ENCODE peak calls at places on chromosomes 13 and 19, in eight cellular contexts. F, X, R, I, Z, Y, G and K are unnamed samples.

GRCh38 chr19:32097620-32098019 is 247.8 kb upstream of the ZNF507 start:
- DNase-seq in F (no peak), X (no peak), R (no peak), I (no peak), Z (no peak), Y (no peak), G (no peak), K (no peak)

GRCh38 chr19:35666251-35666913 is at the start of gene UPK1A:
- DNase-seq in F (no peak), X (no peak), R (no peak), I (no peak), Z (no peak), Y (no peak), G (no peak), K (no peak)

GRCh38 chr19:18785179-18786124 is 5.7 kb downstream of the COMP start:
- DNase-seq in F (peak), X (peak), R (peak), I (peak), Z (peak), Y (peak), G (peak), K (peak)

GRCh38 chr19:3479819-3480215 is 508 bp downstream of the SMIM24 start:
- DNase-seq in F (no peak), X (no peak), R (no peak), I (no peak), Z (peak), Y (no peak), G (no peak), K (peak)

GRCh38 chr13:73715114-73715909 is 418.9 kb downstream of the KLF12 start:
- DNase-seq in F (no peak), X (no peak), R (no peak), I (no peak), Z (no peak), Y (no peak), G (peak), K (peak)

GRCh38 chr13:60577761-60578160 is 180.7 kb downstream of the TDRD3 start:
- DNase-seq in F (no peak), X (no peak), R (no peak), I (no peak), Z (no peak), Y (no peak), G (no peak), K (no peak)

GRCh38 chr19:45514376-45515051 is 7.2 kb downstream of the VASP start:
- DNase-seq in F (no peak), X (no peak), R (no peak), I (no peak), Z (no peak), Y (no peak), G (peak), K (no peak)

GRCh38 chr13:22012676-22013075 is 341.8 kb downstream of the FGF9 start:
- DNase-seq in F (no peak), X (no peak), R (no peak), I (no peak), Z (no peak), Y (no peak), G (no peak), K (no peak)

GRCh38 chr19:38932425-38933179 is 1.9 kb downstream of the MRPS12 start:
- DNase-seq in F (no peak), X (no peak), R (no peak), I (peak), Z (peak), Y (no peak), G (no peak), K (peak)

GRCh38 chr19:7690779-7691258 is 10.2 kb downstream of the TRAPPC5 start:
- DNase-seq in F (no peak), X (no peak), R (no peak), I (no peak), Z (no peak), Y (no peak), G (no peak), K (no peak)

GRCh38 chr13:24858953-24859352 is 95.0 kb downstream of the RNF17 start:
- DNase-seq in F (no peak), X (no peak), R (no peak), I (no peak), Z (no peak), Y (no peak), G (no peak), K (no peak)

GRCh38 chr13:50829896-50830295 is 13.6 kb downstream of the DLEU7 start:
- DNase-seq in F (no peak), X (no peak), R (no peak), I (no peak), Z (no peak), Y (no peak), G (no peak), K (peak)

GRCh38 chr13:50911051-50911690 is 1.6 kb downstream of the RNASEH2B start:
- DNase-seq in F (no peak), X (no peak), R (no peak), I (peak), Z (no peak), Y (no peak), G (no peak), K (peak)

GRCh38 chr19:4841366-4841704 is 9.8 kb upstream of the TICAM1 start:
- DNase-seq in F (no peak), X (no peak), R (no peak), I (no peak), Z (no peak), Y (no peak), G (no peak), K (no peak)

GRCh38 chr19:3047307-3048189 is 14.7 kb downstream of the TLE5 start:
- DNase-seq in F (peak), X (peak), R (peak), I (peak), Z (peak), Y (peak), G (no peak), K (peak)

GRCh38 chr13:45658586-45659235 is 43.2 kb upstream of the ERICH6B start:
- DNase-seq in F (no peak), X (no peak), R (no peak), I (no peak), Z (no peak), Y (no peak), G (no peak), K (peak)

GRCh38 chr13:109786457-109787134 is at the start of gene IRS2:
- DNase-seq in F (peak), X (peak), R (peak), I (peak), Z (peak), Y (peak), G (peak), K (peak)

GRCh38 chr13:28357247-28357825 is 137.6 kb downstream of the FLT1 start:
- DNase-seq in F (no peak), X (no peak), R (no peak), I (peak), Z (no peak), Y (no peak), G (no peak), K (no peak)

GRCh38 chr19:30085394-30085793 is 143.4 kb downstream of the URI1 start:
- DNase-seq in F (no peak), X (no peak), R (no peak), I (no peak), Z (peak), Y (no peak), G (no peak), K (no peak)

GRCh38 chr13:48527955-48528354 is 4.9 kb downstream of the RCBTB2 start:
- DNase-seq in F (no peak), X (no peak), R (no peak), I (no peak), Z (no peak), Y (no peak), G (no peak), K (no peak)

GRCh38 chr13:48531416-48532145 is 1.3 kb downstream of the RCBTB2 start:
- DNase-seq in F (no peak), X (no peak), R (no peak), I (no peak), Z (no peak), Y (no peak), G (peak), K (peak)

GRCh38 chr13:48530833-48531232 is 2.0 kb downstream of the RCBTB2 start:
- DNase-seq in F (no peak), X (no peak), R (no peak), I (no peak), Z (no peak), Y (no peak), G (peak), K (no peak)

GRCh38 chr13:48526269-48526668 is 6.6 kb downstream of the RCBTB2 start:
- DNase-seq in F (no peak), X (no peak), R (no peak), I (no peak), Z (no peak), Y (no peak), G (no peak), K (no peak)

DNA sequence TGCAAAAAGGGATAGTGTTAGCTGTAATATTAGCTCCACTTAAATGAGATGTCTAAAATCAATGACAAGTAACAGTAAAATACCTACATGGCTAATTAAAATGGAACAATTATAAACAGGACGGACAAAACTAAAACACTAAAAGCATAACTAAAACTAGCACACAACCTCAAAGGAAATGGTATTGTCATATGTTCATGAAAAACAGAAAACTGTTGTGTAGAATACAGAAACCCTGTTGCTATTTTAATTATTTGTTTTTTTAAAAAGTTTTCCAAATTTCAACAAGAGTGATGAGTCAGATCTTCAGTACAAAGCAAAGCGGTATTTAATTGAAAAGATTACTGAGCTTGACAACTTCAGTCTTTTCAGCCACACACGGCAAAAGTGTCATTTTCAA is 4.2 kb downstream of the RCBTB2 start:
- DNase-seq in F (no peak), X (no peak), R (no peak), I (no peak), Z (no peak), Y (no peak), G (peak), K (no peak)
- H3K4me3 ChIP-seq in F (no peak), X (peak), R (no peak), I (no peak), Z (no peak), Y (no peak), G (no peak), K (no peak)

GRCh38 chr19:50155520-50156109 is 7.5 kb downstream of the IZUMO2 start:
- DNase-seq in F (no peak), X (no peak), R (no peak), I (no peak), Z (peak), Y (no peak), G (no peak), K (no peak)
- TF ChIP-seq CTCF in F (peak), X (no peak), R (no peak), I (no peak), Z (peak), Y (no peak), G (peak), K (no peak)

DNA sequence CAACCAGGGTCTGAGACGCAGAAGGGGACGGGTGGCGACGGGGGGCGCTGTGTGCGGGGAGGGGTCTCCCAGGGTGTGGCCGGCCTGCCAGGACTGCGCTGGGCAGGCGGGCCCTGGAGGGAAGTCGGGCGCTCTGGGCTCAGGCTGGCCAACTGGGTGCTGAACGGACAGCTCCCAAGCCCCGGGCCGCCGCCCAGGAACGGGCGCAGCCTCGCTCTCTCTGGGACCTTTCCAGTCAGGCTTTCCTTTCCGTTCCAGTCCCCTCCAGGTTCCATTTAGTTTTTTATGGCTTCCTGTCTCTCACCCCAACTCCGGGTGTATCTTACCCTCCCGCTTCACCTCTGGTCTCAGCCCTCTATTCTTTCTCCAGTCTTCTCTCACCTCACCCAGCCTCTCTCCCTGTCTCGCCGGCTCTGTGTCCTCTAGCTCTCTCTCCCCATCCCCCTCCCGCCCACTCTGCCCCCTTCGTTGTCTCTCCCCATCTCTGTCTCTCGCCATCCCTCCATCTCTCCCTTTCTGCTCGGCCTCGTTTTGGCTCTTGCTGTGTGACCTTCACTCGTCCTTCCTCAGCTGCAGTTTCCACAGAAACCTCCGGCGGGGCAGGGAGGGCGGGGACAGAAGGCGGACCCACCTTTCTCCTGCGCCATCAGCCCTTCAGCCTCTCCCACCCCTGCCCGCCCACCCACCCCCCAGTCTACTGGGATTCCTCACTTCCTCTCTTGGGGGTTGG is 3.3 kb upstream of the ATP1A3 start:
- DNase-seq in F (peak), X (peak), R (no peak), I (no peak), Z (peak), Y (no peak), G (no peak), K (peak)
- H3K4me3 ChIP-seq in F (no peak), X (no peak), R (no peak), I (no peak), Z (peak), Y (no peak), G (no peak), K (no peak)

GRCh38 chr13:35964764-35965163 is 166.4 kb downstream of the DCLK1 start:
- DNase-seq in F (no peak), X (no peak), R (no peak), I (peak), Z (no peak), Y (no peak), G (no peak), K (peak)

GRCh38 chr13:35961002-35961401 is 170.2 kb downstream of the DCLK1 start:
- DNase-seq in F (no peak), X (no peak), R (no peak), I (no peak), Z (no peak), Y (no peak), G (no peak), K (peak)

GRCh38 chr13:35957996-35958395 is 173.2 kb downstream of the DCLK1 start:
- DNase-seq in F (no peak), X (no peak), R (no peak), I (no peak), Z (no peak), Y (no peak), G (no peak), K (no peak)

GRCh38 chr13:35963982-35964665 is 167.1 kb downstream of the DCLK1 start:
- DNase-seq in F (no peak), X (no peak), R (no peak), I (peak), Z (no peak), Y (no peak), G (no peak), K (no peak)

DNA sequence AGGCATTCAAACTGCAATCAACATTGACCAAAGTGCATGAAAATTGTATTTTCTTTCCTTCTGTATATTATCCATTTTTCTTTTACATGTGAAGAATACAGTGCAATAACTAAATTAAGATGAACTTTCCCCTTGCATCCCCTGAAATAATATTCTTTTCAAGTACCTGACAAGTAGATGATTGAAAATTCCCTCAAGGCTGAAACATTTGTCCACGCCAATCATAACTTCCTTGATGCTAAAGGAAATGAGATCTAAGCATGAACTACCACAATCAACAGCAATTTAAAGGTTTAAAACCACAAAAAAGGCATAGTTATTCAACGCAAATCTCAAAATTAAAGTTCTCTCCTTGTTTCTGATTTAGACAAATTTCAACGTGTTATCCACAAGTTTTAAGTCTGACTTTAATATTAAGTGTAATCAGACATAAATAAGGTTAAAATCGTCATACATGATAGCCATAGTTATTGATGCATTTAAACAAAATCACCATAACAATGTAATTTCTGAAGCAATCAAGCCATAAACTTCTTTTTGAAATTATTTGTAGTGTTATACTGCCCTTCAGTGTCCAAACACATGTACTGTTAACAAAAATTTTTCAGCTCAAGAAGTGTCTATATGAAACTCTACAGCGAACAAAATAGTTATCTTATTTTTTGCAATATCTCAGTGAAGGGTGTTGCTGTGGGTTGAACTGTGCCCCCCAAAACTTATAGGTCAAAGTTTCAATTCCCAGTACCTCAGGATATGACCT is 169.5 kb downstream of the DCLK1 start:
- DNase-seq in F (no peak), X (no peak), R (no peak), I (no peak), Z (no peak), Y (no peak), G (no peak), K (no peak)
- TF ChIP-seq CTCF in F (peak), X (peak), R (no peak), I (no peak), Z (no peak), Y (peak), G (no peak), K (peak)